ENCODE peak calls at places on chromosomes 7 and 10, in six cellular contexts. O, Q, D, W, X and B are unnamed samples.

GRCh38 chr7:148964510-148965267 is 63.6 kb downstream of the PDIA4 start:
- DNase-seq in O (no peak), Q (no peak), W (no peak), X (no peak), D (no peak), B (no peak)

GRCh38 chr7:119959811-119960210 is 313.2 kb upstream of the KCND2 start:
- DNase-seq in W (no peak), D (no peak), X (no peak), Q (no peak), O (no peak), B (no peak)

GRCh38 chr7:84479059-84479458 is 284.5 kb upstream of the SEMA3A start:
- DNase-seq in Q (no peak), X (no peak), O (no peak), D (no peak), W (no peak), B (no peak)

GRCh38 chr7:95509199-95509598 is 23.5 kb downstream of the ASB4 start:
- DNase-seq in D (no peak), X (no peak), W (no peak), O (no peak), Q (no peak), B (no peak)

GRCh38 chr7:40680657-40681056 is 545.9 kb downstream of the SUGCT start:
- DNase-seq in D (no peak), W (peak; percentile 29), X (no peak), Q (no peak), O (no peak), B (no peak)

GRCh38 chr10:28722065-28722803 is 44.9 kb downstream of the BAMBI start:
- DNase-seq in Q (no peak), O (peak; percentile 74), X (no peak), D (peak; percentile 8), W (peak; percentile 21), B (peak; percentile 20)

GRCh38 chr7:105677803-105678583 is 96.7 kb upstream of the EFCAB10 start:
- DNase-seq in D (peak; percentile 68), Q (peak; percentile 56), W (no peak), O (no peak), X (no peak), B (no peak)

GRCh38 chr10:104230490-104230889 is 1.7 kb downstream of the CFAP43 start:
- DNase-seq in X (no peak), D (no peak), W (no peak), O (no peak), Q (no peak), B (no peak)

GRCh38 chr7:48250441-48250951 is 79.2 kb downstream of the ABCA13 start:
- DNase-seq in O (no peak), Q (no peak), X (no peak), D (no peak), W (no peak), B (no peak)

GRCh38 chr10:63266337-63267327 is 133.5 kb downstream of the NRBF2 start:
- DNase-seq in D (no peak), O (no peak), Q (no peak), W (no peak), X (no peak), B (no peak)

GRCh38 chr10:63267414-63268138 is 134.4 kb downstream of the NRBF2 start:
- DNase-seq in W (peak; percentile 12), D (no peak), X (no peak), Q (no peak), O (no peak), B (no peak)

GRCh38 chr10:63265646-63266207 is 132.6 kb downstream of the NRBF2 start:
- DNase-seq in Q (no peak), D (no peak), W (no peak), O (no peak), X (no peak), B (no peak)

GRCh38 chr10:63268798-63269503 is 135.8 kb downstream of the NRBF2 start:
- DNase-seq in Q (peak; percentile 82), D (peak; percentile 89), X (peak; percentile 95), O (peak; percentile 56), W (peak; percentile 71), B (peak; percentile 92)

GRCh38 chr10:63268139-63268797 is 135.1 kb downstream of the NRBF2 start:
- DNase-seq in X (no peak), W (no peak), Q (no peak), D (no peak), O (no peak), B (no peak)
- H3K27ac ChIP-seq in X (peak overlapping the region; percentile 83), W (peak overlapping the region; percentile 78), Q (peak overlapping the region; percentile 78), D (peak overlapping the region; percentile 94), O (peak overlapping the region; percentile 94), B (peak overlapping the region; percentile 85)

GRCh38 chr7:146658604-146659003 is 542.0 kb downstream of the CNTNAP2 start:
- DNase-seq in Q (no peak), W (no peak), D (no peak), X (no peak), O (no peak), B (no peak)

GRCh38 chr7:146661929-146662328 is 545.3 kb downstream of the CNTNAP2 start:
- DNase-seq in D (no peak), W (no peak), Q (no peak), X (no peak), O (no peak), B (no peak)

GRCh38 chr7:146659732-146660131 is 543.1 kb downstream of the CNTNAP2 start:
- DNase-seq in W (no peak), X (no peak), O (no peak), D (no peak), Q (no peak), B (no peak)

GRCh38 chr7:146661435-146661834 is 544.8 kb downstream of the CNTNAP2 start:
- DNase-seq in X (no peak), O (no peak), Q (no peak), D (no peak), W (no peak), B (no peak)

GRCh38 chr7:146660839-146661238 is 544.2 kb downstream of the CNTNAP2 start:
- DNase-seq in X (no peak), O (no peak), D (no peak), Q (no peak), W (no peak), B (no peak)
- TF ChIP-seq EP300 in X (no peak), O (no peak), D (no peak), Q (no peak), W (no peak), B (no peak)

DNA sequence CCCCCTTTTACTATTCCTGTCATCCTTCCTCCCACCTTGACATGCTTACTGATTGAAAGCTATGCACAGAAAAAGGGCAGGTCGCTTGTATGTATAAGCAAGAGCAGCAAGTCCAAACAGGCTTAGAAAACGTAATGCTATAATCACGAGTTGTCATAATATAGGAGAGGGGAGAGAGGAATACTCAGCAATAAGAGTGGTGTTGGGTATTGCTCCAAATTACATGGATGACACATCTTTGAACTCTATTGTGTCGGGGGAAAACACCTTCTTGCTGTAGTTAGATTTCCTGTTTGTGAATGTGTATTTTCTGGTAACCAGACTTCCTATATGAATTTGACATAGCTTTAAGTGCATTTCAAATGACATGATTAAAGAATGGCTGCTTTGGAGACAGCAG is 7.5 kb downstream of the MET start:
- DNase-seq in X (no peak), D (no peak), Q (no peak), O (no peak), W (no peak), B (no peak)
- H3K4me1 ChIP-seq in X (no peaks in the 10 kb centered on the region), D (no peaks in the 10 kb centered on the region), Q (no peaks in the 10 kb centered on the region), O (no peaks in the 10 kb centered on the region), W (peaks cover 57% of the 10 kb centered on the region), B (no peaks in the 10 kb centered on the region)

DNA sequence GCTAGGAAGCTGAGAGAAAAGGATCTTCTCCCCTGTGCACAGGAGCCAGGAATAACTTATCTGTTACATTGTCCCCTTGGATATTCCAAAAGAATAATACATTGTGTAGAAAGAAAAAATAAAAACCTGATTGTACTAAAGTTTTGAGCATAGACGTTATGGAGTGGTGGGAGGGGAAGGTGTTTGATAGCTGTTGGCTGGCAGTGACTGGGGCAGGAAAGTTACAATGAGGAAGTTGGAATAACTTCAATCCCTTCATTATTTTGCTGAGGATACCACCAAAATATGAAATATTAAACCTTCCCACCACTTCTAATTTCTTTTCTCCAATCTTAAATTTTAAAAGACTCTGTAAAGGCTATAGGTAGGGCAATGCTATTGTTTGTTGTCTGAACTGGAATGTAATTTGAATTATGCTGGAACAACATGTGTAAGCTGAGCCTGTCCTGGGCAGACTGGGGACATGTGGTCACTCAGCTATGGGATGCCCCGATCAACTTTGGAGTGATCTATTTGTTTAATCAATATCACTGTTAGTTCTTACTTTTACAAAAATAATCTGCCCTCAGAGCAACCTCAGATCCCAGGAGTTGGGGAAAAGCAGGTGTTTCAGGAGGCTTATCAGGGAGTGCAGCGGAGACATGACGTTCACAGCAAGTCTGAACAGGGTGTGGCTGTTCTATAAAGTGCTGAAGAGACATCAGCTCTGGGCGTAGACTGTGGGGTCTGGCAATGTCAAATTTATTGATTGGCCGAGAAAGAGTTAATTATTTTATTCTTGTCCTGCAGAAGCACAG is 20.8 kb downstream of the CYP3A43 start:
- DNase-seq in O (no peak), D (peak; percentile 30), X (no peak), W (no peak), Q (no peak), B (no peak)
- H3K27ac ChIP-seq in O (no peak overlapping the region), D (no peak overlapping the region), X (no peak overlapping the region), W (no peak overlapping the region), Q (no peak overlapping the region), B (no peak overlapping the region)

GRCh38 chr7:134495546-134495945 is 31.8 kb upstream of the AKR1B10 start:
- DNase-seq in X (no peak), Q (no peak), W (no peak), O (no peak), D (no peak), B (no peak)

GRCh38 chr7:134493091-134493490 is 34.2 kb upstream of the AKR1B1 start:
- DNase-seq in X (no peak), W (no peak), D (no peak), O (no peak), Q (no peak), B (no peak)
- TF ChIP-seq EP300 in X (no peak), W (no peak), D (no peak), O (no peak), Q (no peak), B (no peak)

GRCh38 chr10:133076274-133077038 is 11.3 kb upstream of the ADGRA1 start:
- DNase-seq in W (no peak), D (no peak), O (no peak), Q (no peak), X (no peak), B (no peak)
- H3K4me1 ChIP-seq in W (no peaks in the 10 kb centered on the region), D (no peaks in the 10 kb centered on the region), O (no peaks in the 10 kb centered on the region), Q (no peaks in the 10 kb centered on the region), X (no peaks in the 10 kb centered on the region), B (no peaks in the 10 kb centered on the region)

DNA sequence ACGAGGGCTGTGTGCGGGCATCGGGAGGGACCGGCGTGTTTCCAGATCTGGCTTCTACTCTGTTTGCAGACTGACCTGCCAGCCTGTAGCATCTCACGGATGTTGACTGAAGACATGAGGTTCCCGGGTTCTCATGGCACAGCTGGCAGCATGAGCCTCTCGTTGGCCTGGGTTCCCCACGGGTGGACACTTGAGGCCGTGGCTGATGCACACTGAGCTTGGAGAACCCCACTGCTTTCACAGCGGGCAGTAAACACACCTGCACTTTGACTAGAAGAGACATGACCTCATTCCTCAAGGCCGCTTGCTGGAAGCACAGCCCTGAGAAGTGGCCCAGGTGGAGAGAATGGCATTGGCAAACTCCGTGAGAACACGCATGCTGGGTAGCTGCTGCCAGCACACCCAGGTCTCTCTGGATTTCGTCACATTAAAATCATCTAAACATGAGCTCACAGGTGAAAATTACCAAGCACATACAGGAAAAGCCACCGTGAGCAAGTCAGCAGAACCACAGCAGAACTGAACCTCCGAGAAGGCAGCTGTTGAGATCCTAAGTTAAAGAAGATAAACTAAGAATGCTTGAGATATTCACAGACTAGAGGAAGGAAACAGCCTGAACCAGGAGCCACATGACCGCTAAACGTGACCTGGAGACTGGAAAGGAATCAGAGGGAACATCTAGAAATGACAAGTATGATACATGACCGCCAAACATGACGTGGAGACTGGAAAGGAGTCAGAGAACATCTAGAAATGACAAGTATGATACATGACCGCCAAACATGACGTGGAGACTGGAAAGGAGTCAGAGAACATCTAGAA is 32.5 kb downstream of the BNIP3 start:
- DNase-seq in W (no peak), D (no peak), Q (no peak), X (peak; percentile 61), O (peak; percentile 26), B (no peak)
- H3K27ac ChIP-seq in W (no peak overlapping the region), D (no peak overlapping the region), Q (no peak overlapping the region), X (no peak overlapping the region), O (no peak overlapping the region), B (no peak overlapping the region)